ENCODE peak calls at places on chromosomes 7 and 10, in six cellular contexts. R is breast epithelium, W is H1, F is aorta, O is MM.1S, N is A549. H is an unnamed sample.
A peak's percentile ranks its signal among the peaks of the same experiment; 100 is the strongest.

GRCh38 chr7:67489881-67490280 is 493.2 kb downstream of the TYW1 start:
- DNase-seq in O (no peak), W (no peak), F (no peak), R (no peak), N (no peak), H (no peak)

GRCh38 chr7:32462966-32463365 is 27.2 kb downstream of the LSM5 start:
- DNase-seq in R (no peak), O (no peak), N (no peak), W (no peak), F (no peak), H (no peak)

GRCh38 chr10:34286136-34286739 is 528.9 kb downstream of the PARD3 start:
- DNase-seq in R (no peak), O (no peak), N (no peak), W (no peak), F (no peak), H (no peak)

GRCh38 chr7:36085096-36085495 is 68.0 kb upstream of the EEPD1 start:
- DNase-seq in O (no peak), N (no peak), F (no peak), W (no peak), R (no peak), H (no peak)

GRCh38 chr10:30433779-30434272 is at the start of gene MAP3K8:
- DNase-seq in O (peak; percentile 85), W (peak; percentile 56), F (peak; percentile 98), N (peak; percentile 83), R (peak; percentile 82), H (peak; percentile 98)

GRCh38 chr10:63064706-63065105 is 68.4 kb upstream of the NRBF2 start:
- DNase-seq in O (no peak), R (no peak), N (no peak), W (no peak), F (no peak), H (no peak)

GRCh38 chr7:131501422-131501821 is 55.0 kb downstream of the PODXL start:
- DNase-seq in N (no peak), W (no peak), O (peak; percentile 92), F (no peak), R (no peak), H (no peak)

GRCh38 chr7:72925546-72926120 is 738 bp downstream of the POM121 start:
- DNase-seq in W (no peak), R (no peak), O (no peak), N (no peak), F (no peak), H (no peak)

GRCh38 chr7:127897704-127898454 is 133.4 kb downstream of the LRRC4 start:
- DNase-seq in W (no peak), O (no peak), N (no peak), F (no peak), R (no peak), H (no peak)

GRCh38 chr7:17304926-17305325 is 6.5 kb downstream of the AHR start:
- DNase-seq in W (no peak), R (no peak), F (no peak), N (peak; percentile 26), O (no peak), H (no peak)

GRCh38 chr7:24879281-24879680 is 100.7 kb downstream of the OSBPL3 start:
- DNase-seq in N (no peak), W (no peak), R (no peak), O (no peak), F (no peak), H (no peak)

GRCh38 chr10:51643734-51644133 is 55.7 kb downstream of the CSTF2T start:
- DNase-seq in N (no peak), F (no peak), W (no peak), R (no peak), O (no peak), H (no peak)

GRCh38 chr7:92266415-92267241 is 20.9 kb downstream of the ANKIB1 start:
- DNase-seq in F (no peak), N (no peak), R (no peak), W (no peak), O (no peak), H (no peak)

GRCh38 chr7:67902143-67902542 is 905.5 kb downstream of the TYW1 start:
- DNase-seq in F (no peak), O (no peak), R (no peak), N (no peak), W (no peak), H (no peak)

GRCh38 chr7:29865526-29865925 is 59.2 kb downstream of the WIPF3 start:
- DNase-seq in N (no peak), R (no peak), O (no peak), W (no peak), F (no peak), H (no peak)

GRCh38 chr10:519055-519715 is 170.3 kb downstream of the DIP2C start:
- DNase-seq in R (no peak), W (no peak), O (no peak), N (no peak), F (no peak), H (no peak)

GRCh38 chr10:99976886-99977391 is 32.8 kb downstream of the DNMBP start:
- DNase-seq in F (no peak), R (no peak), W (no peak), O (no peak), N (peak; percentile 55), H (no peak)

GRCh38 chr10:18659784-18660561 is 742 bp downstream of the ARL5B start:
- DNase-seq in W (no peak), F (no peak), R (peak; percentile 49), O (peak; percentile 60), N (no peak), H (no peak)

GRCh38 chr7:113799896-113800295 is 118.9 kb downstream of the PPP1R3A start:
- DNase-seq in F (no peak), O (no peak), R (no peak), N (no peak), W (no peak), H (no peak)

GRCh38 chr10:123909866-123910265 is 18.3 kb upstream of the CPXM2 start:
- DNase-seq in O (no peak), W (no peak), R (no peak), N (no peak), F (no peak), H (no peak)

GRCh38 chr7:132577206-132578049 is 1.2 kb upstream of the PLXNA4 start:
- DNase-seq in N (peak; percentile 26), R (no peak), F (peak; percentile 90), O (no peak), W (no peak), H (peak; percentile 81)

GRCh38 chr10:71596759-71597158 is 122.8 kb downstream of the C10orf105 start:
- DNase-seq in N (no peak), F (no peak), R (no peak), O (no peak), W (no peak), H (no peak)
- H3K9me3 ChIP-seq in N (no peaks in the 10 kb centered on the region), F (no peaks in the 10 kb centered on the region), R (no peaks in the 10 kb centered on the region), O (no peaks in the 10 kb centered on the region), W (no peaks in the 10 kb centered on the region), H (no peaks in the 10 kb centered on the region)

DNA sequence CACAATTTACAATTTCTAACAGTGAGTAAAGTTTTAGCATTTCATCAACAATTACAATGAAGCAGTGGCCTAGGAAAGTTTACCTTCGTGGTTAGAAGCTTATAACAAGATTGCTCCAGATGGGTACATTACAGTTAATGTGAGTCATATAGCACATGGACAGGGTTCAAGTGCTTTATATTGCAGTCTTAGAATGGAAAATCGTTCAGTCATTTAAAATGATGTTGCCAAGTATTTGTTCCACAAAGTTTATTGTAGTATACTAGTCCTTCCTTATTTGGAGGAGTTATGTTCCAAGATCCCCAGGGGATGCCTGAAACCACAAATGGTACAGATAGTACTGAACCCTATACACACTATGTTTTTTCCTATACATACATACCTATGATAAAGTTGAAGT is 174.6 kb upstream of the TARP start:
- DNase-seq in N (no peak), W (no peak), R (no peak), O (no peak), F (no peak), H (no peak)
- H3K9me3 ChIP-seq in N (no peaks in the 10 kb centered on the region), W (no peaks in the 10 kb centered on the region), R (no peaks in the 10 kb centered on the region), O (no peaks in the 10 kb centered on the region), F (no peaks in the 10 kb centered on the region), H (no peaks in the 10 kb centered on the region)

DNA sequence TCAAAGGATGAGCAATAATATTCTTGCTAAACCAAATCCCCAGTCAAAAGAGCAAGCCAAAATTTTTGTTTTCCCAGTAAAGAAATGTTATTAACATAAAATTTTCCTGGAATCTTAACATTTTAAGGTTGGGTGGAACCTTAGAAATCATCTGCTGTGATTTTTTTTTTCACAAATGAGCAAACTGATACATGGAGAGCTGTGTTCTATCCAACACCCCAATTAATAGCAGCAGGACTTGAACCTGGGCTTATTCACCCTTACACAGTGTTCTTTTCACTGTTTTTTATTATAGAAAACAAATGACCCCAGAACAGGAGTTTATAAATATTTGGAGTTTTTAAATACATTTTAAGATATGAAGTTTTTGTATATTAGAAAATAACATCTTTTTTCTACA is 185.3 kb upstream of the VIPR2 start:
- DNase-seq in W (no peak), R (no peak), N (no peak), F (no peak), O (no peak), H (no peak)
- H3K9me3 ChIP-seq in W (peaks cover 61% of the 10 kb centered on the region), R (peaks cover 21% of the 10 kb centered on the region), N (peaks cover 35% of the 10 kb centered on the region), F (peaks cover 1% of the 10 kb centered on the region), O (peaks cover 4% of the 10 kb centered on the region), H (peaks cover 21% of the 10 kb centered on the region)

DNA sequence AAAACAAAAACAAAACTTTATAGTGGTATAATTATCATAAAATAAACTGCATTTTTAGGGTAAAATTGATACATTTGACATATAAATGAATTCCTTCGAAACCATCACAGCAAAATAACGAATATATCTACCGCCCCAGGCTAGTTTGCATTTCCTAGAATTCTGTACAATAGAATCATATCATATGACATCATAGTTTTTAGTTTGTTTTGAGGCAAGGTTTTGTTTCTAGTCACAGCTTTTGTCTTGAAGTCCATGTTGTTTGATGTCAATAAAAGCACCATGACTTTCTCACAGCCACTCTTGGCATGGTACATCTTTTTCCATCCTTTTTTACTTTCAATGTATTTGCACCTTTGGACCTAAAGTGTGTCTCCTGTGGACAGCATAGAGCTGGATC is 102.9 kb downstream of the FOXL3 start:
- DNase-seq in N (no peak), O (no peak), R (no peak), W (no peak), F (no peak), H (no peak)
- H3K9me3 ChIP-seq in N (peaks cover 34% of the 10 kb centered on the region), O (no peaks in the 10 kb centered on the region), R (peaks cover 15% of the 10 kb centered on the region), W (peaks cover 24% of the 10 kb centered on the region), F (peaks cover 6% of the 10 kb centered on the region), H (peaks cover 43% of the 10 kb centered on the region)

GRCh38 chr7:16106300-16106699 is 315.0 kb downstream of the CRPPA start:
- DNase-seq in F (no peak), R (no peak), W (no peak), O (no peak), N (no peak), H (no peak)

GRCh38 chr7:16106869-16107268 is 314.5 kb downstream of the CRPPA start:
- DNase-seq in O (no peak), N (no peak), F (no peak), W (no peak), R (no peak), H (no peak)
- H3K9me3 ChIP-seq in O (no peaks in the 10 kb centered on the region), N (peaks cover 8% of the 10 kb centered on the region), F (no peaks in the 10 kb centered on the region), W (peaks cover 11% of the 10 kb centered on the region), R (peaks cover 20% of the 10 kb centered on the region), H (no peaks in the 10 kb centered on the region)

DNA sequence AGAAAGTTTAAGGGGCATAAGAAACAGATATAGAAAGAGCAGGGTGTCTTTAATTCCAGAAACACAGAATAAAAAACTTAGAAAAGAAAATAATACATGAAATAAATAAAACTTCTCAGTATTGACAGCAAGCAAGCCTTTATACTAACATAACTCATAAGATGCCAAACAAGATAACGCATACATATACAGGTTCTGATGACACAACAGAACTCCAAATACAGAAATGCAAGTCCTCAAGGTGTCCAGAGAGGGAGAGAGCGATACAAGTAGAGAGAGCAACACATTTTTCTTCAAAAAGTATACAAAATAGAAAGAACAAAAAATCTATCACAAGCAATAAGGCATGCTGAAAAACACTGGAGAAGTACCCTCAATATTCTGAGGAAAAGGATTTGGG is 314.6 kb upstream of the POM121L12 start:
- DNase-seq in R (no peak), O (no peak), W (no peak), N (no peak), F (no peak), H (no peak)
- H3K9me3 ChIP-seq in R (no peaks in the 10 kb centered on the region), O (no peaks in the 10 kb centered on the region), W (no peaks in the 10 kb centered on the region), N (no peaks in the 10 kb centered on the region), F (no peaks in the 10 kb centered on the region), H (no peaks in the 10 kb centered on the region)

H was measured in left lung.